ENCODE peak calls at places on chromosomes 6 and 20, in four cellular contexts. J is tibial artery, K is sigmoid colon, A is IMR-90. R is an unnamed sample. For H3K9me3, the result is how much of the 10 kb centered on the place peaks cover.

GRCh38 chr20:16982091-16982726 is 234.1 kb downstream of the OTOR start:
- DNase-seq in J (no peak), K (no peak), A (no peak), R (no peak)

GRCh38 chr6:149913085-149913484 is 9.8 kb downstream of the RAET1G start:
- DNase-seq in J (no peak), K (no peak), A (no peak), R (no peak)

GRCh38 chr6:2877960-2878359 is 25.1 kb downstream of the SERPINB9 start:
- DNase-seq in J (no peak), K (no peak), A (no peak), R (no peak)

GRCh38 chr20:63009044-63009961 is 2.5 kb upstream of the BHLHE23 start:
- DNase-seq in J (peak), K (peak), A (peak), R (peak)

GRCh38 chr6:57089265-57089664 is 723 bp upstream of the ZNF451 start:
- DNase-seq in J (no peak), K (no peak), A (no peak), R (no peak)

GRCh38 chr6:143248359-143248758 is 187.7 kb downstream of the AIG1 start:
- DNase-seq in J (no peak), K (no peak), A (no peak), R (no peak)

GRCh38 chr6:166738361-166738760 is 111.3 kb upstream of the RPS6KA2 start:
- DNase-seq in J (no peak), K (no peak), A (no peak), R (no peak)

GRCh38 chr6:2939315-2940009 is 31.9 kb downstream of the SERPINB6 start:
- DNase-seq in J (no peak), K (peak), A (no peak), R (no peak)

GRCh38 chr20:41594514-41595322 is 23.5 kb downstream of the CHD6 start:
- DNase-seq in J (no peak), K (no peak), A (no peak), R (no peak)

GRCh38 chr20:41599699-41600104 is 18.5 kb downstream of the CHD6 start:
- DNase-seq in J (no peak), K (no peak), A (no peak), R (peak)

GRCh38 chr20:41600926-41601631 is 17.1 kb downstream of the CHD6 start:
- DNase-seq in J (no peak), K (no peak), A (no peak), R (no peak)

GRCh38 chr20:41601742-41602141 is 16.4 kb downstream of the CHD6 start:
- DNase-seq in J (no peak), K (no peak), A (no peak), R (no peak)

GRCh38 chr20:41598719-41599118 is 19.5 kb downstream of the CHD6 start:
- DNase-seq in J (no peak), K (no peak), A (no peak), R (no peak)
- H3K9me3 ChIP-seq in J (under half), K (under half), A (under half), R (under half)

GRCh38 chr6:52572536-52572935 is 4.3 kb downstream of the TRAM2 start:
- DNase-seq in J (no peak), K (no peak), A (no peak), R (no peak)

GRCh38 chr6:52571099-52571755 is 5.6 kb downstream of the TRAM2 start:
- DNase-seq in J (peak), K (no peak), A (no peak), R (no peak)

GRCh38 chr6:52575490-52575868 is 1.4 kb downstream of the TRAM2 start:
- DNase-seq in J (no peak), K (no peak), A (no peak), R (peak)

GRCh38 chr6:52574709-52575489 is 2.0 kb downstream of the TRAM2 start:
- DNase-seq in J (peak), K (peak), A (no peak), R (peak)

DNA sequence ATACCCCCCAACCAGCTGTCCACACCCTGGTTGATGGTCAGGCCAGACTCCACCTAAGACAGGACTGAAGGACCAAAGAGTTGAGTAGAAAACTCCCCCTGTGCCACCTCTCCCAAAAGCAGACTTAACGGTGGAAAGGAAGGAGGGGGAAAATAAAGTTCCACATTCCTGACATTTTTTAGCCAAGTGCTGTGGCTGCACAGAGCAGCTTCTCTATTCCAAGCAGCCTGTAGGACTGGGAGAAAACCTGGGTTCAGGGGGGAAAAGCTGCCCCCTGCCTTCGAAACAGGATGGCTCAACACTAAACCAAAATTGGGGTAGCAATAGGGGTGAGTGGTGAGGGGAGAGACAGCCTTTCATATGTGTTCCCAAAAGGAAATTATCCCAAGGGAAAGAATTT is 3.6 kb downstream of the TRAM2 start:
- DNase-seq in J (no peak), K (no peak), A (no peak), R (no peak)
- TF ChIP-seq CTCF in J (no peak), K (no peak), A (peak), R (peak)

GRCh38 chr20:35738410-35739179 is 3.5 kb downstream of the RBM39 start:
- DNase-seq in J (no peak), K (no peak), A (no peak), R (no peak)
- H3K9me3 ChIP-seq in J (under half), K (under half), A (under half), R (under half)

GRCh38 chr20:44908987-44909871 is 631 bp upstream of the PABPC1L start:
- DNase-seq in J (no peak), K (no peak), A (no peak), R (no peak)

GRCh38 chr20:44909872-44910689 is at the start of gene PABPC1L:
- DNase-seq in J (no peak), K (peak), A (peak), R (peak)

GRCh38 chr20:44912189-44912588 is 2.3 kb downstream of the PABPC1L start:
- DNase-seq in J (no peak), K (no peak), A (no peak), R (no peak)

GRCh38 chr20:44910690-44911262 is 916 bp downstream of the PABPC1L start:
- DNase-seq in J (no peak), K (no peak), A (no peak), R (no peak)

GRCh38 chr20:44911264-44911921 is 1.5 kb downstream of the PABPC1L start:
- DNase-seq in J (no peak), K (no peak), A (peak), R (peak)
- TF ChIP-seq CTCF in J (no peak), K (no peak), A (peak), R (peak)

DNA sequence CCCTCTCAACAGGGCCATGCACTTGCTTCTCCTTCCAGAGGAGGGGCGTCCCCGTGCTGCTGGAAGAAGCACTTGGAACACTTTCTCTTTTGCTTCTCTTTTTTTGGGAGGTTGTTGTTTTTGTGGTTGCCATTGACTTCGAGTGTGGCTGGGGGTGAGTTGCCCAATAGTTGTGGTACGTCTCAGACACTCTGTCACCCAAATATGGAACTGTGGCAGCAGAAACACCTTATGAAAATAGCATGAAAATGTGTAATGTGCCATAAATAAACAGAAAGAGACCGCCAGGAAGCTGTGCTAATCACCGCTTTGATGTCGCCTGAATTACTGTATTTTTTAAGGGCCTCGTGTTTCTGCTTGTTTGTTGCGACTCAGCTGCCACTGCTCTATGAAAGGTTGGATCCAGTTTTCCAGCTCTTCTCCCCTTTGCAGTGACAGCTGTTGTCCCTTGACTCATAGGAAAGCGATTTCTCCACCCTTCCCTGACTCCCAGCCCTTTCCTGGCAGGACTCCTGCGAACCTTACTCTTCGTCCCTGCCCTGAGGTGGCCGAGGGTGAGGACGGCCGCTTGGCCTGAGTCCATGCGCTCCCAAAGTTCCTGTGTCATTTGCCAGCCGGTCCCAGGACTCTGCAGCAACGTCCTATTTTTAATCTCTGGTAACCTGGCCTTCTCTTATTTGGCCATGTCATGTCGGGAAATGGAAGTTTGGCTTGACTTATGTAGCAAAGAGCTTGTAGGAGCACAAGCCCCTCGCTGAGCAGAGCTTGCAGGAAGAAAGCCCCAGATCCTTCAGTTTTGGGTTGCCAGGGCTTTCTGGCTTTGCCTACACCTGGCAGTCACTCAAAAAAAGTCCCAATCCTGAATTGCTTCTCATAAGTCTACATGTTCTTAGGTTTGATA is 694.6 kb downstream of the QKI start:
- DNase-seq in J (no peak), K (peak), A (no peak), R (peak)
- H3K9me3 ChIP-seq in J (under half), K (under half), A (under half), R (under half)

R was measured in fibroblast of lung.